ENCODE peak calls at places on chromosomes 1 and 21, in eight cellular contexts. R is choroid plexus epithelial cell, O is MV-4-11, D is NB4, T is thoracic aorta, F is GM04503, V is kidney epithelial cell, Z is GM13977. S is an unnamed sample.

GRCh38 chr1:180927841-180928240 is 15.1 kb downstream of the KIAA1614 start:
- DNase-seq in R (no peak), O (no peak), D (no peak), T (no peak), F (no peak), V (no peak), Z (no peak), S (no peak)

GRCh38 chr1:58779837-58780585 is 3.8 kb downstream of the JUN start:
- DNase-seq in R (peak), O (no peak), D (peak), T (no peak), F (no peak), V (no peak), Z (no peak), S (peak)

GRCh38 chr21:26843912-26844257 is 1.3 kb downstream of the ADAMTS1 start:
- DNase-seq in R (peak), O (no peak), D (no peak), T (no peak), F (peak), V (no peak), Z (no peak), S (peak)

GRCh38 chr1:942411-942821 is 16.6 kb downstream of the NOC2L start:
- DNase-seq in R (peak), O (no peak), D (no peak), T (no peak), F (no peak), V (no peak), Z (peak), S (peak)

GRCh38 chr21:33799378-33800090 is 116.1 kb downstream of the ATP5PO start:
- DNase-seq in R (no peak), O (no peak), D (no peak), T (no peak), F (no peak), V (no peak), Z (no peak), S (no peak)

GRCh38 chr1:25805863-25806225 is 5.9 kb downstream of the SELENON start:
- DNase-seq in R (no peak), O (no peak), D (no peak), T (peak), F (no peak), V (no peak), Z (no peak), S (no peak)

GRCh38 chr1:241640149-241640866 is at the start of the genes CHML and OPN3:
- DNase-seq in R (peak), O (peak), D (peak), T (peak), F (no peak), V (peak), Z (peak), S (peak)

GRCh38 chr1:147243228-147243685 is 773 bp downstream of the CHD1L start:
- DNase-seq in R (no peak), O (peak), D (peak), T (peak), F (no peak), V (no peak), Z (peak), S (no peak)

GRCh38 chr21:31343680-31344480 is at the start of gene TIAM1:
- DNase-seq in R (peak), O (peak), D (peak), T (peak), F (no peak), V (no peak), Z (no peak), S (peak)

GRCh38 chr1:15876357-15876756 is 28.9 kb downstream of the SPEN start:
- DNase-seq in R (peak), O (no peak), D (no peak), T (no peak), F (no peak), V (no peak), Z (no peak), S (peak)

GRCh38 chr1:192832492-192832891 is 23.7 kb downstream of the RGS2 start:
- DNase-seq in R (no peak), O (no peak), D (no peak), T (no peak), F (no peak), V (no peak), Z (no peak), S (no peak)

GRCh38 chr1:6185635-6186382 is 5.7 kb upstream of the CHD5 start:
- DNase-seq in R (peak), O (peak), D (peak), T (no peak), F (no peak), V (no peak), Z (no peak), S (peak)

GRCh38 chr21:26756491-26757159 is 88.6 kb downstream of the ADAMTS1 start:
- DNase-seq in R (peak), O (no peak), D (no peak), T (no peak), F (peak), V (peak), Z (no peak), S (no peak)

GRCh38 chr1:59289570-59289969 is 7.3 kb upstream of the FGGY start:
- DNase-seq in R (no peak), O (no peak), D (no peak), T (no peak), F (no peak), V (no peak), Z (no peak), S (no peak)

GRCh38 chr1:6109688-6110087 is 64.0 kb downstream of the KCNAB2 start:
- DNase-seq in R (no peak), O (no peak), D (no peak), T (no peak), F (no peak), V (no peak), Z (no peak), S (no peak)

GRCh38 chr1:155244368-155245162 is 10.7 kb downstream of the ENTREP3 start:
- DNase-seq in R (peak), O (peak), D (peak), T (peak), F (peak), V (peak), Z (peak), S (peak)

GRCh38 chr1:38071530-38072266 is 25.1 kb upstream of the POU3F1 start:
- DNase-seq in R (peak), O (no peak), D (peak), T (no peak), F (peak), V (peak), Z (peak), S (peak)

GRCh38 chr1:244273845-244274619 is 177.7 kb downstream of the ADSS2 start:
- DNase-seq in R (peak), O (peak), D (peak), T (peak), F (peak), V (peak), Z (no peak), S (peak)